ENCODE peak calls at places on chromosomes 6 and 20, in eight cellular contexts. R is non-pigmented ciliary epithelial cell, W is trophoblast cell, H is hypothalamus, T is bronchial epithelial cell, U is HCEC 1CT, X is heart right ventricle, A is ACHN. G is an unnamed sample.

GRCh38 chr20:36541227-36542018 is at the start of gene MYL9:
- DNase-seq in R (no peak), W (peak; percentile 21), H (no peak), T (no peak), U (peak; percentile 79), X (peak; percentile 94), A (peak; percentile 63), G (peak; percentile 59)

GRCh38 chr6:75952132-75952531 is 120.3 kb downstream of the IMPG1 start:
- DNase-seq in R (no peak), W (peak; percentile 83), H (no peak), T (no peak), U (no peak), X (no peak), A (no peak), G (no peak)

GRCh38 chr20:58651823-58652605 is 931 bp downstream of the STX16 start:
- DNase-seq in R (no peak), W (peak; percentile 69), H (peak; percentile 40), T (peak; percentile 64), U (peak; percentile 74), X (peak; percentile 40), A (peak; percentile 51), G (peak; percentile 85)

GRCh38 chr20:63874254-63874653 is 9.2 kb downstream of the TPD52L2 start:
- DNase-seq in R (no peak), W (no peak), H (no peak), T (no peak), U (no peak), X (no peak), A (no peak), G (peak; percentile 31)

GRCh38 chr6:126064994-126065401 is 78.7 kb downstream of the TRMT11 start:
- DNase-seq in R (no peak), W (no peak), H (no peak), T (no peak), U (no peak), X (no peak), A (no peak), G (no peak)

GRCh38 chr6:90466191-90466940 is 120.5 kb downstream of the MAP3K7 start:
- DNase-seq in R (no peak), W (no peak), H (no peak), T (peak; percentile 47), U (no peak), X (no peak), A (no peak), G (no peak)

GRCh38 chr6:81725127-81725526 is 27.4 kb downstream of the TENT5A start:
- DNase-seq in R (no peak), W (no peak), H (no peak), T (no peak), U (no peak), X (no peak), A (no peak), G (no peak)

GRCh38 chr6:40164345-40164755 is 230.1 kb upstream of the MOCS1 start:
- DNase-seq in R (no peak), W (no peak), H (peak; percentile 32), T (no peak), U (no peak), X (no peak), A (no peak), G (no peak)

GRCh38 chr6:139364302-139364981 is 10.0 kb downstream of the CITED2 start:
- DNase-seq in R (no peak), W (peak; percentile 79), H (no peak), T (peak; percentile 44), U (peak; percentile 53), X (no peak), A (peak; percentile 47), G (peak; percentile 62)

GRCh38 chr6:119979862-119980261 is 630.3 kb upstream of the MAN1A1 start:
- DNase-seq in R (no peak), W (no peak), H (no peak), T (peak; percentile 48), U (peak; percentile 14), X (no peak), A (peak; percentile 25), G (no peak)

GRCh38 chr6:90586675-90587638 is at the start of gene MAP3K7:
- DNase-seq in R (peak; percentile 82), W (peak; percentile 100), H (peak; percentile 91), T (peak; percentile 95), U (peak; percentile 95), X (peak; percentile 89), A (peak; percentile 95), G (peak; percentile 97)

GRCh38 chr6:33551538-33551937 is 28.5 kb downstream of the BAK1 start:
- DNase-seq in R (no peak), W (peak; percentile 65), H (no peak), T (no peak), U (no peak), X (no peak), A (no peak), G (no peak)

GRCh38 chr20:50053790-50054547 is 59.0 kb downstream of the UBE2V1 start:
- DNase-seq in R (no peak), W (peak; percentile 42), H (no peak), T (no peak), U (no peak), X (no peak), A (no peak), G (no peak)

GRCh38 chr6:40395066-40395697 is 192.0 kb downstream of the LRFN2 start:
- DNase-seq in R (no peak), W (peak; percentile 17), H (no peak), T (peak; percentile 33), U (no peak), X (no peak), A (no peak), G (no peak)

GRCh38 chr6:133948472-133948871 is 4.6 kb upstream of the TBPL1 start:
- DNase-seq in R (no peak), W (no peak), H (no peak), T (no peak), U (no peak), X (no peak), A (no peak), G (no peak)

GRCh38 chr6:6823568-6824224 is 235.2 kb downstream of the LY86 start:
- DNase-seq in R (no peak), W (no peak), H (no peak), T (no peak), U (no peak), X (no peak), A (no peak), G (no peak)

GRCh38 chr6:67908377-67908776 is 726.7 kb upstream of the ADGRB3 start:
- DNase-seq in R (no peak), W (no peak), H (no peak), T (no peak), U (no peak), X (no peak), A (no peak), G (no peak)

GRCh38 chr6:143878272-143878760 is 14.0 kb downstream of the ZC2HC1B start:
- DNase-seq in R (no peak), W (no peak), H (no peak), T (peak; percentile 90), U (peak; percentile 21), X (no peak), A (no peak), G (no peak)

GRCh38 chr6:143562143-143562542 is 50.6 kb upstream of the FUCA2 start:
- DNase-seq in R (no peak), W (no peak), H (no peak), T (no peak), U (no peak), X (no peak), A (no peak), G (no peak)

GRCh38 chr6:16681260-16681873 is 79.9 kb downstream of the ATXN1 start:
- DNase-seq in R (peak; percentile 86), W (peak; percentile 90), H (no peak), T (peak; percentile 99), U (peak; percentile 96), X (no peak), A (peak; percentile 72), G (peak; percentile 86)

GRCh38 chr6:109610555-109610954 is 80.4 kb downstream of the AK9 start:
- DNase-seq in R (no peak), W (no peak), H (no peak), T (no peak), U (no peak), X (no peak), A (no peak), G (peak; percentile 6)

GRCh38 chr20:48378976-48379670 is 448.7 kb downstream of the PREX1 start:
- DNase-seq in R (no peak), W (no peak), H (no peak), T (no peak), U (no peak), X (no peak), A (peak; percentile 63), G (no peak)

GRCh38 chr6:140572129-140572528 is 1197.7 kb upstream of the CITED2 start:
- DNase-seq in R (peak; percentile 76), W (no peak), H (no peak), T (peak; percentile 92), U (peak; percentile 93), X (no peak), A (no peak), G (peak; percentile 86)

GRCh38 chr6:125867483-125867935 is 76.7 kb downstream of the NCOA7 start:
- DNase-seq in R (no peak), W (peak; percentile 99), H (no peak), T (peak; percentile 92), U (peak; percentile 72), X (no peak), A (no peak), G (no peak)

GRCh38 chr6:37648465-37649330 is 49.0 kb downstream of the MDGA1 start:
- DNase-seq in R (no peak), W (peak; percentile 21), H (no peak), T (peak; percentile 68), U (no peak), X (peak; percentile 39), A (no peak), G (peak; percentile 19)

GRCh38 chr6:111813247-111814162 is 59.7 kb downstream of the FYN start:
- DNase-seq in R (no peak), W (peak; percentile 31), H (no peak), T (peak; percentile 50), U (peak; percentile 66), X (no peak), A (no peak), G (no peak)

GRCh38 chr6:7996538-7997225 is 67.5 kb downstream of the BLOC1S5 start:
- DNase-seq in R (peak; percentile 72), W (peak; percentile 83), H (no peak), T (peak; percentile 59), U (no peak), X (no peak), A (no peak), G (peak; percentile 92)

GRCh38 chr20:19976595-19977372 is 40.4 kb upstream of the NAA20 start:
- DNase-seq in R (peak; percentile 58), W (no peak), H (peak; percentile 53), T (peak; percentile 74), U (peak; percentile 80), X (peak; percentile 57), A (peak; percentile 78), G (no peak)

GRCh38 chr6:12203001-12203400 is 87.2 kb upstream of the EDN1 start:
- DNase-seq in R (peak; percentile 34), W (peak; percentile 38), H (no peak), T (no peak), U (peak; percentile 7), X (no peak), A (peak; percentile 88), G (peak; percentile 2)

GRCh38 chr20:24199493-24199892 is 210.9 kb upstream of the GGTLC1 start:
- DNase-seq in R (no peak), W (no peak), H (no peak), T (no peak), U (no peak), X (no peak), A (no peak), G (no peak)

GRCh38 chr6:77447254-77447653 is 16.0 kb downstream of the HTR1B start:
- DNase-seq in R (no peak), W (no peak), H (no peak), T (peak; percentile 54), U (peak; percentile 94), X (no peak), A (no peak), G (peak; percentile 39)

G was measured in lung microvascular endothelial cell.